ENCODE peak calls at places on chromosome 10, in ten cellular contexts. E is ascending aorta, P is right lobe of liver, S is cardiac fibroblast, O is pancreas, U is endothelial cell, T is HL-60, L is lung, Z is BE2C, H is lower lobe of right lung. F is an unnamed sample.

GRCh38 chr10:89567566-89568245 is 32.3 kb upstream of the SLC16A12 start:
- DNase-seq in E (no peak), O (no peak), T (no peak), H (no peak), S (peak), L (no peak), Z (no peak), P (no peak), U (no peak), F (no peak)

GRCh38 chr10:99694171-99694570 is 34.9 kb downstream of the ENTPD7 start:
- DNase-seq in S (peak), O (no peak), U (no peak), P (no peak), L (no peak), T (no peak), H (no peak), Z (no peak), E (no peak), F (peak)

GRCh38 chr10:101895781-101896180 is 52.2 kb upstream of the KCNIP2 start:
- DNase-seq in P (no peak), S (no peak), Z (no peak), H (no peak), U (no peak), O (no peak), L (no peak), T (no peak), E (no peak), F (no peak)

GRCh38 chr10:83724471-83725241 is 414.7 kb upstream of the GHITM start:
- DNase-seq in Z (no peak), H (no peak), E (no peak), L (no peak), T (no peak), O (no peak), S (peak), U (no peak), P (no peak), F (no peak)

GRCh38 chr10:79298403-79299244 is 48.6 kb upstream of the PPIF start:
- DNase-seq in E (no peak), Z (peak), O (no peak), H (no peak), L (no peak), S (peak), P (no peak), U (no peak), T (no peak), F (peak)

GRCh38 chr10:51832652-51833383 is 133.4 kb upstream of the CSTF2T start:
- DNase-seq in L (no peak), E (no peak), P (no peak), H (no peak), U (no peak), S (peak), T (no peak), O (no peak), Z (no peak), F (no peak)

GRCh38 chr10:104643023-104643663 is 2.1 kb downstream of the SORCS3 start:
- DNase-seq in U (no peak), Z (no peak), O (no peak), E (no peak), P (no peak), L (no peak), H (no peak), T (no peak), S (no peak), F (no peak)

GRCh38 chr10:73576178-73576889 is 14.8 kb downstream of the USP54 start:
- DNase-seq in E (no peak), P (no peak), O (peak), L (no peak), H (no peak), S (peak), T (no peak), Z (no peak), U (no peak), F (peak)

DNA sequence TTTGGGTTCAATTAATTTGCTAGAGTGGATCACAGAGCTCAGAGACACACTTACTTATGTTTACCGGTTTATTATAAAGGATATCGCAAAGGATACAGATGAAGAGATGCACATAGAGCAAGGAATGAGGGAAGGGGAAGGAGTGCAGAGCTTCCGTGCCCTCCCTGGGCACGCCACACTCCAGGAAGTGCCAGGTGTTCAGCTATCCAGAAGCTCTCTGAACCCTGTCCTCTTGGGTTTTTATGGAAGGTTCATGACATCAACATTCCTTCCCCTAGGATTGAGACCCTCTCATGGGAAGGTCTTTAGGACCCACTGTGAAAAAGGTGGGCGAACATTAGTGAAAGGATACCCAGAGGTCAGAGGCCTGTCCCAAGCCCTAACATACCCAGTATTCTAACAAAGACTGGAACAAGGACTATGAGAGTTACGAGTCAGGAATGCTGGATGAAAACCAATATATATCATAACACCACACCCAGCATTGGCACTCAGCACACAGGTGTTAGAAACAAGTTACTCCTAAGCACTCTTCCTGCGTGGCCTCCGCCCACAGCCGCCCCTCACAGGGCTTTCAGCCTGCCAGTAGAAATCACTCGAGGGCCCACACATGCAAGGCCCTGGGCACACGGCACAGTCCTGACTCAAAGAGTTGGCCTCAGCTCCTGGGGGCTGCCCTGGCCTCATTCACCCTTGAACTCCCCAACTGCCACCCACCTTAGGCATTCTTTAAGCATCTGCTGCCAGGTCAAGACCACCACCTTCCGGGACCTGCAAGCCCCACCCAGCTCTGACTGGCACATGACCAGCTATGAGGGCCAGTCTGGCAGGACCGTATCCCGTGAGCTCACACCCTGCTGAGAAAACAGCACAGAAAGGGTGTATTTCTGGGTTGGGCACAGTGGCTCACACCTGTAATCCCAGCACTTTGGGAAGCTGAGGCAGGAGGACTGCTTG is 5.6 kb upstream of the AIFM2 start:
- DNase-seq in P (no peak), T (no peak), E (no peak), S (no peak), Z (no peak), L (no peak), H (no peak), O (no peak), U (no peak), F (no peak)
- TF ChIP-seq CTCF in P (no peak), T (no peak), E (no peak), S (no peak), Z (no peak), L (no peak), H (no peak), O (no peak), U (no peak), F (no peak)

DNA sequence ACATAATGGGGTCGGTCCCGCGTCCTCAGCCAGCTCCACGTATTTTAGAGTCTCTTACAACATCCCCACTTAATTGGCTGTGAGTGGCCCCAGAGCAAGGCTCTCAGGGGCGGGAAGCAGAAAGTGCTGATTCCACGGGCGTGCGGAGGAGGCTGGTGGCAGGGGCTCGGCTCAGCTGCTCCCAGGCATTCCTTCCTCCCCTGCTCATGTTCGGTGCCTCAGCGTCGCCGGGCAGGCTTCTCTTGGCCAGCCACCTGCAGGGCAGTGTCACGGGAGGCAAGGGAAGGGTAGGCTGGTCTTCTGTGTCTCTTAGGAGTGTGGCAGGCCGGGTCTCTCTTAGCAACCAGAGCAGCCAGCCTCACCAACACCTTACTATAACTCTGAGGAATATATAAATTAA is 33.8 kb downstream of the IL15RA start:
- DNase-seq in O (peak), H (peak), T (no peak), Z (no peak), E (peak), U (no peak), L (peak), S (peak), P (no peak), F (peak)
- TF ChIP-seq CTCF in O (no peak), H (no peak), T (no peak), Z (no peak), E (no peak), U (no peak), L (no peak), S (no peak), P (no peak), F (no peak)

GRCh38 chr10:111098679-111099437 is 22.0 kb downstream of the ADRA2A start:
- DNase-seq in Z (no peak), P (no peak), L (no peak), T (no peak), S (peak), E (no peak), H (no peak), U (no peak), O (no peak), F (no peak)
- TF ChIP-seq CTCF in Z (no peak), P (no peak), L (no peak), T (no peak), S (no peak), E (no peak), H (no peak), U (no peak), O (no peak), F (peak)

GRCh38 chr10:12726971-12727831 is 274.3 kb downstream of the CCDC3 start:
- DNase-seq in O (no peak), H (no peak), E (no peak), S (no peak), L (no peak), P (no peak), Z (no peak), T (no peak), U (no peak), F (no peak)

GRCh38 chr10:12728569-12728968 is 272.9 kb downstream of the CCDC3 start:
- DNase-seq in E (no peak), H (no peak), S (no peak), U (no peak), L (no peak), Z (no peak), P (no peak), T (no peak), O (no peak), F (no peak)

GRCh38 chr10:12730809-12731519 is 270.5 kb downstream of the CCDC3 start:
- DNase-seq in L (no peak), S (no peak), T (no peak), O (no peak), H (no peak), P (no peak), U (no peak), E (no peak), Z (no peak), F (no peak)

GRCh38 chr10:12727832-12728215 is 273.7 kb downstream of the CCDC3 start:
- DNase-seq in U (no peak), T (no peak), Z (no peak), E (no peak), H (no peak), P (no peak), S (no peak), O (no peak), L (no peak), F (no peak)

DNA sequence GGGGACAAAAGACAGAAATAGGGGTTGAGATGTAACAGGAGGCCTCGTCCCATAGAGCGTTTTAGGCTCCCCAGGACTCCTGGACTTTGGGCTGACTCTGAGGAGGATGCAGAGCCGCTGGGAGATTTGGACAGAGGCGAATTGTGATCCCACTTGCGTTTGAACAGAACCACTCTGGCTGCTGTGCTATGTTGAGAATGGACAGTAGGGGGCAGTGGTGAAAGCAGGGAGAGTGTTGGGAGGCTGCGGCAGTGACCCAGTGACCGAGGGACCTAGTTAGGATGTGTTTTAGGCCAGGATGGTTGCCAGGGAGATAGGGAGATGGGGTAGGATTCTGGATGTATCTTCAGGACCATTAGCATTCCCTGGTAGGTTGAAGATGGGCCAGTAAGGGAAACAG is 271.6 kb downstream of the CCDC3 start:
- DNase-seq in P (no peak), S (no peak), L (no peak), E (no peak), Z (peak), H (no peak), T (no peak), O (no peak), U (peak), F (no peak)
- TF ChIP-seq CTCF in P (no peak), S (peak), L (no peak), E (no peak), Z (peak), H (no peak), T (no peak), O (no peak), U (peak), F (peak)

GRCh38 chr10:113139695-113140094 is 189.6 kb downstream of the TCF7L2 start:
- DNase-seq in T (no peak), S (peak), Z (no peak), L (no peak), E (no peak), O (no peak), U (no peak), P (no peak), H (no peak), F (no peak)
- TF ChIP-seq CTCF in T (no peak), S (peak), Z (peak), L (no peak), E (peak), O (no peak), U (no peak), P (no peak), H (no peak), F (peak)

DNA sequence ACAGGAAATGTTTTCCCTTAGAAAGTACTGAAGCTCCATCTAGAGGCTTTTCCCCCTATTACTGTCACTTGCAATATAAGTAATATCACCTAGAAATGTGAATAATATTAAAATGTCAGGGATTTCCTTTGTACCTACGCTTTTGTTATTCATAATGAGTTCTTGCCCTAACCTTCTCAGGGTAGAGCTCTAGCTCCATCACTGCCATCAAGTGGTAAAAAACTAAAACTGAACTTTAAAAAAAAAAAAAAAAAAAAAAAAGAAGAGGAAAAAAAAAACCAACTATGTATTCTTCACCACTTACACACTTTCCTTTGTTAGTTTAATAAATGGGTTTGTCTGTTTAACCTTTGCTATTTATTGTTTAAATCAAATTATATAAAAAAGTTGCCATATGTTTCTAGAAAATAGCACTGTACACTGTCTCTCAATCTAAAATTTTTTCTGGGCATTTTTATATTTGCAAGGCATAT is 49.9 kb downstream of the DNAJC1 start:
- DNase-seq in L (no peak), Z (no peak), T (no peak), H (no peak), P (no peak), S (peak), U (no peak), E (no peak), O (no peak), F (no peak)
- TF ChIP-seq CTCF in L (no peak), Z (peak), T (no peak), H (peak), P (no peak), S (peak), U (peak), E (no peak), O (no peak), F (peak)

F was measured in BJ.